ENCODE peak calls at places on chromosomes 3 and 15, in six cellular contexts. S is fibroblast of gingiva, W is WTC11, D is astrocyte of the spinal cord, L is hepatic stellate cell, E is NCI-H1092 treated with DMSO at 0.1 percent for 48 hours. V is an unnamed sample.

GRCh38 chr3:194205675-194206133 is 69.8 kb downstream of the HES1 start:
- DNase-seq in S (no peak), W (peak), D (peak), L (no peak), E (peak), V (no peak)

GRCh38 chr3:114293846-114294245 is at the start of gene TIGIT:
- DNase-seq in S (no peak), W (no peak), D (no peak), L (no peak), E (no peak), V (no peak)

GRCh38 chr15:27438403-27439375 is 467.7 kb downstream of the GABRG3 start:
- DNase-seq in S (no peak), W (no peak), D (peak), L (no peak), E (no peak), V (no peak)

GRCh38 chr15:59222106-59222505 is 15.5 kb downstream of the LDHAL6B start:
- DNase-seq in S (peak), W (no peak), D (peak), L (peak), E (no peak), V (no peak)

GRCh38 chr3:190566043-190566933 is 52.4 kb downstream of the IL1RAP start:
- DNase-seq in S (peak), W (no peak), D (peak), L (peak), E (no peak), V (no peak)

GRCh38 chr3:7682822-7683229 is 818.8 kb upstream of the LMCD1 start:
- DNase-seq in S (no peak), W (no peak), D (peak), L (peak), E (no peak), V (no peak)

GRCh38 chr3:10312866-10313265 is 8.0 kb downstream of the SEC13 start:
- DNase-seq in S (no peak), W (no peak), D (no peak), L (no peak), E (no peak), V (no peak)

GRCh38 chr3:14439501-14440167 is 37.2 kb downstream of the SLC6A6 start:
- DNase-seq in S (no peak), W (no peak), D (peak), L (peak), E (peak), V (no peak)

GRCh38 chr3:11128682-11129632 is 25.3 kb upstream of the HRH1 start:
- DNase-seq in S (no peak), W (no peak), D (no peak), L (no peak), E (no peak), V (no peak)

GRCh38 chr3:195086341-195086740 is 184.6 kb downstream of the XXYLT1 start:
- DNase-seq in S (no peak), W (no peak), D (no peak), L (no peak), E (no peak), V (no peak)

GRCh38 chr3:38227989-38228388 is 37.6 kb upstream of the SLC22A13 start:
- DNase-seq in S (peak), W (no peak), D (peak), L (peak), E (no peak), V (no peak)

GRCh38 chr15:27238209-27238608 is 267.2 kb downstream of the GABRG3 start:
- DNase-seq in S (no peak), W (peak), D (no peak), L (no peak), E (no peak), V (no peak)